ENCODE peak calls at places on chromosomes 6 and 20, in nine cellular contexts. One of them, this sample, is unnamed.

GRCh38 chr20:63538204-63539091 is 1.3 kb upstream of the PTK6 start:
- DNase-seq in fibroblast of villous mesenchyme: no peak
- DNase-seq in A549: peak
- DNase-seq in upper lobe of right lung: peak
- DNase-seq in ovary: no peak
- DNase-seq in mammary epithelial cell: no peak
- DNase-seq in CD8-positive, alpha-beta T cell: no peak
- DNase-seq in AG09309: no peak
- DNase-seq in adrenal gland: no peak
- DNase-seq in this sample: no peak

GRCh38 chr20:13008761-13009681 is at the start of gene SPTLC3:
- DNase-seq in adrenal gland: peak
- DNase-seq in A549: no peak
- DNase-seq in AG09309: peak
- DNase-seq in ovary: peak
- DNase-seq in mammary epithelial cell: peak
- DNase-seq in fibroblast of villous mesenchyme: peak
- DNase-seq in CD8-positive, alpha-beta T cell: no peak
- DNase-seq in upper lobe of right lung: no peak
- DNase-seq in this sample: peak

GRCh38 chr20:4730782-4731181 is 9.1 kb downstream of the PRND start:
- DNase-seq in CD8-positive, alpha-beta T cell: no peak
- DNase-seq in upper lobe of right lung: no peak
- DNase-seq in ovary: peak
- DNase-seq in A549: no peak
- DNase-seq in AG09309: no peak
- DNase-seq in mammary epithelial cell: no peak
- DNase-seq in adrenal gland: no peak
- DNase-seq in fibroblast of villous mesenchyme: peak
- DNase-seq in this sample: no peak

GRCh38 chr6:162899148-162899547 is 171.4 kb downstream of the PACRG start:
- DNase-seq in AG09309: no peak
- DNase-seq in upper lobe of right lung: no peak
- DNase-seq in adrenal gland: no peak
- DNase-seq in ovary: no peak
- DNase-seq in fibroblast of villous mesenchyme: no peak
- DNase-seq in A549: no peak
- DNase-seq in CD8-positive, alpha-beta T cell: no peak
- DNase-seq in mammary epithelial cell: no peak
- DNase-seq in this sample: no peak

GRCh38 chr6:156589281-156589680 is 187.9 kb upstream of the ARID1B start:
- DNase-seq in ovary: no peak
- DNase-seq in upper lobe of right lung: no peak
- DNase-seq in A549: no peak
- DNase-seq in fibroblast of villous mesenchyme: peak
- DNase-seq in CD8-positive, alpha-beta T cell: no peak
- DNase-seq in adrenal gland: no peak
- DNase-seq in mammary epithelial cell: peak
- DNase-seq in AG09309: peak
- DNase-seq in this sample: peak

GRCh38 chr6:122491915-122492537 is 20.4 kb upstream of the SERINC1 start:
- DNase-seq in fibroblast of villous mesenchyme: peak
- DNase-seq in upper lobe of right lung: peak
- DNase-seq in AG09309: peak
- DNase-seq in A549: peak
- DNase-seq in mammary epithelial cell: peak
- DNase-seq in adrenal gland: peak
- DNase-seq in ovary: peak
- DNase-seq in CD8-positive, alpha-beta T cell: peak
- DNase-seq in this sample: peak

GRCh38 chr6:107637914-107638313 is 148.0 kb downstream of the SOBP start:
- DNase-seq in upper lobe of right lung: no peak
- DNase-seq in ovary: no peak
- DNase-seq in AG09309: no peak
- DNase-seq in fibroblast of villous mesenchyme: no peak
- DNase-seq in mammary epithelial cell: no peak
- DNase-seq in CD8-positive, alpha-beta T cell: no peak
- DNase-seq in A549: no peak
- DNase-seq in adrenal gland: no peak
- DNase-seq in this sample: no peak

GRCh38 chr6:996271-996852 is 303.4 kb upstream of the EXOC2 start:
- DNase-seq in AG09309: no peak
- DNase-seq in ovary: no peak
- DNase-seq in mammary epithelial cell: no peak
- DNase-seq in upper lobe of right lung: no peak
- DNase-seq in fibroblast of villous mesenchyme: no peak
- DNase-seq in A549: no peak
- DNase-seq in CD8-positive, alpha-beta T cell: no peak
- DNase-seq in adrenal gland: no peak
- DNase-seq in this sample: no peak

GRCh38 chr6:132252113-132252512 is 149.2 kb downstream of the MOXD1 start:
- DNase-seq in upper lobe of right lung: no peak
- DNase-seq in AG09309: no peak
- DNase-seq in fibroblast of villous mesenchyme: no peak
- DNase-seq in A549: no peak
- DNase-seq in ovary: no peak
- DNase-seq in adrenal gland: no peak
- DNase-seq in CD8-positive, alpha-beta T cell: no peak
- DNase-seq in mammary epithelial cell: peak
- DNase-seq in this sample: no peak

GRCh38 chr6:44002071-44002590 is 125.1 kb downstream of the MRPL14 start:
- DNase-seq in fibroblast of villous mesenchyme: no peak
- DNase-seq in A549: no peak
- DNase-seq in mammary epithelial cell: no peak
- DNase-seq in CD8-positive, alpha-beta T cell: no peak
- DNase-seq in AG09309: no peak
- DNase-seq in upper lobe of right lung: peak
- DNase-seq in adrenal gland: no peak
- DNase-seq in ovary: no peak
- DNase-seq in this sample: no peak

GRCh38 chr6:157755752-157756411 is 67.2 kb upstream of the SNX9 start:
- DNase-seq in A549: no peak
- DNase-seq in fibroblast of villous mesenchyme: no peak
- DNase-seq in adrenal gland: no peak
- DNase-seq in upper lobe of right lung: no peak
- DNase-seq in ovary: no peak
- DNase-seq in CD8-positive, alpha-beta T cell: no peak
- DNase-seq in AG09309: no peak
- DNase-seq in mammary epithelial cell: no peak
- DNase-seq in this sample: no peak

GRCh38 chr6:169171951-169172350 is 81.7 kb downstream of the THBS2 start:
- DNase-seq in upper lobe of right lung: no peak
- DNase-seq in A549: no peak
- DNase-seq in mammary epithelial cell: peak
- DNase-seq in AG09309: peak
- DNase-seq in adrenal gland: no peak
- DNase-seq in ovary: no peak
- DNase-seq in fibroblast of villous mesenchyme: peak
- DNase-seq in CD8-positive, alpha-beta T cell: no peak
- DNase-seq in this sample: no peak

GRCh38 chr6:1063671-1064355 is 248.1 kb upstream of the FOXQ1 start:
- DNase-seq in adrenal gland: no peak
- DNase-seq in fibroblast of villous mesenchyme: no peak
- DNase-seq in CD8-positive, alpha-beta T cell: no peak
- DNase-seq in ovary: no peak
- DNase-seq in upper lobe of right lung: no peak
- DNase-seq in AG09309: peak
- DNase-seq in A549: no peak
- DNase-seq in mammary epithelial cell: peak
- DNase-seq in this sample: no peak

GRCh38 chr20:667351-668034 is 8.1 kb downstream of the SCRT2 start:
- DNase-seq in upper lobe of right lung: peak
- DNase-seq in AG09309: no peak
- DNase-seq in adrenal gland: no peak
- DNase-seq in CD8-positive, alpha-beta T cell: peak
- DNase-seq in A549: peak
- DNase-seq in ovary: no peak
- DNase-seq in fibroblast of villous mesenchyme: peak
- DNase-seq in mammary epithelial cell: no peak
- DNase-seq in this sample: no peak

GRCh38 chr20:38164624-38165088 is 414 bp downstream of the TGM2 start:
- DNase-seq in mammary epithelial cell: no peak
- DNase-seq in adrenal gland: no peak
- DNase-seq in upper lobe of right lung: no peak
- DNase-seq in CD8-positive, alpha-beta T cell: no peak
- DNase-seq in AG09309: no peak
- DNase-seq in ovary: peak
- DNase-seq in A549: no peak
- DNase-seq in fibroblast of villous mesenchyme: no peak
- DNase-seq in this sample: no peak

GRCh38 chr6:87482382-87482781 is 9.6 kb downstream of the SLC35A1 start:
- DNase-seq in mammary epithelial cell: no peak
- DNase-seq in ovary: no peak
- DNase-seq in fibroblast of villous mesenchyme: peak
- DNase-seq in upper lobe of right lung: no peak
- DNase-seq in A549: no peak
- DNase-seq in CD8-positive, alpha-beta T cell: no peak
- DNase-seq in adrenal gland: no peak
- DNase-seq in AG09309: no peak
- DNase-seq in this sample: no peak

DNA sequence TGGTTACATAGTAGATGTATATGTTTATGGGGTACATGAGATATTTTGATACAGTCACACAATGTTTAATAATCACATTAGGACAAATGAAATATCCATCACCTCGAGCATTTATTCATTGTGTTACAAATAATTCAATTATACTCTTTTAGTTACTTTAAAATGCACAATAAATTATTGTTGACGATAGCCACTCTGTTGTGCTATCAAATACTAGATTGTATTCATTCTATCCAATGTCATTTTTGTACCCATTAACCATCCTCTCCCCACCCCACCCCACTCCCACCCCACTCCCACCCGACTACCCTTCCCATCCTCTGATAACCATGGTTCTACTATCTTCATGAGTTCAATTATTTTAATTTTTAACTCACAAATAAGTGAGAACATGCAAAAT is 585.4 kb downstream of the CDH26 start:
- DNase-seq in CD8-positive, alpha-beta T cell: no peak
- DNase-seq in AG09309: no peak
- DNase-seq in upper lobe of right lung: no peak
- DNase-seq in adrenal gland: no peak
- DNase-seq in ovary: no peak
- DNase-seq in fibroblast of villous mesenchyme: no peak
- DNase-seq in A549: no peak
- DNase-seq in mammary epithelial cell: no peak
- DNase-seq in this sample: no peak
- TF ChIP-seq CTCF in CD8-positive, alpha-beta T cell: no peak
- TF ChIP-seq CTCF in AG09309: no peak
- TF ChIP-seq CTCF in upper lobe of right lung: no peak
- TF ChIP-seq CTCF in adrenal gland: no peak
- TF ChIP-seq CTCF in ovary: no peak
- TF ChIP-seq CTCF in fibroblast of villous mesenchyme: no peak
- TF ChIP-seq CTCF in A549: no peak
- TF ChIP-seq CTCF in mammary epithelial cell: no peak
- TF ChIP-seq CTCF in this sample: no peak

GRCh38 chr6:32637219-32637880 is at the start of gene HLA-DQA1:
- DNase-seq in ovary: no peak
- DNase-seq in adrenal gland: no peak
- DNase-seq in A549: no peak
- DNase-seq in upper lobe of right lung: no peak
- DNase-seq in mammary epithelial cell: peak
- DNase-seq in CD8-positive, alpha-beta T cell: no peak
- DNase-seq in fibroblast of villous mesenchyme: no peak
- DNase-seq in AG09309: no peak
- DNase-seq in this sample: no peak
- H3K4me3 ChIP-seq in ovary: no peak
- H3K4me3 ChIP-seq in adrenal gland: no peak
- H3K4me3 ChIP-seq in A549: no peak
- H3K4me3 ChIP-seq in upper lobe of right lung: peak
- H3K4me3 ChIP-seq in mammary epithelial cell: no peak
- H3K4me3 ChIP-seq in CD8-positive, alpha-beta T cell: no peak
- H3K4me3 ChIP-seq in fibroblast of villous mesenchyme: no peak
- H3K4me3 ChIP-seq in AG09309: no peak
- H3K4me3 ChIP-seq in this sample: no peak

DNA sequence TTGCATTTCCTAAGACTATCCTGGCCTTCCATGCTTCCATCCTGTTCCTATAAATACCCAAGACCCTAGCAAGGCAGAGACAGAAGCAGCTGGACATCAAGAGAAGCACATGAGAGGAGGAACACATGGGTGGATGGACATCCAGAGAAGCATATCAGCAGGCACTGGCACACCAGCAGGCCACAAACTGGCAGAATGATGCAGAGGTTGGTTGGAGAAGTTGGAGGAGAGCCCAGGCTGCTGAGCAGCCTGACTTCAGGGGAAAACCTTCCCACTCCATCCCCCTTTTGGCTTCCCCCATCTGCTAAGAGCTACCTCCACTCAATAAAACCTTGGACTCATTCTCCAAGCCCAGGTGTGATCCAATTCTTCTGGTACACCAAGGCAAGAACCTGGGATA is 332.5 kb downstream of the FRK start:
- DNase-seq in fibroblast of villous mesenchyme: no peak
- DNase-seq in AG09309: no peak
- DNase-seq in CD8-positive, alpha-beta T cell: no peak
- DNase-seq in adrenal gland: no peak
- DNase-seq in ovary: no peak
- DNase-seq in upper lobe of right lung: no peak
- DNase-seq in mammary epithelial cell: no peak
- DNase-seq in A549: no peak
- DNase-seq in this sample: no peak
- TF ChIP-seq CTCF in fibroblast of villous mesenchyme: no peak
- TF ChIP-seq CTCF in AG09309: no peak
- TF ChIP-seq CTCF in CD8-positive, alpha-beta T cell: no peak
- TF ChIP-seq CTCF in adrenal gland: no peak
- TF ChIP-seq CTCF in ovary: no peak
- TF ChIP-seq CTCF in upper lobe of right lung: no peak
- TF ChIP-seq CTCF in mammary epithelial cell: no peak
- TF ChIP-seq CTCF in A549: no peak
- TF ChIP-seq CTCF in this sample: no peak

GRCh38 chr20:15257471-15257870 is 920.1 kb upstream of the FLRT3 start:
- DNase-seq in mammary epithelial cell: no peak
- DNase-seq in adrenal gland: no peak
- DNase-seq in CD8-positive, alpha-beta T cell: no peak
- DNase-seq in ovary: no peak
- DNase-seq in AG09309: no peak
- DNase-seq in upper lobe of right lung: no peak
- DNase-seq in fibroblast of villous mesenchyme: no peak
- DNase-seq in A549: no peak
- DNase-seq in this sample: no peak

GRCh38 chr20:15253431-15253830 is 916.0 kb upstream of the FLRT3 start:
- DNase-seq in ovary: no peak
- DNase-seq in mammary epithelial cell: no peak
- DNase-seq in AG09309: no peak
- DNase-seq in upper lobe of right lung: no peak
- DNase-seq in adrenal gland: no peak
- DNase-seq in A549: no peak
- DNase-seq in CD8-positive, alpha-beta T cell: no peak
- DNase-seq in fibroblast of villous mesenchyme: no peak
- DNase-seq in this sample: no peak

GRCh38 chr20:15252289-15252688 is 914.9 kb upstream of the FLRT3 start:
- DNase-seq in upper lobe of right lung: no peak
- DNase-seq in mammary epithelial cell: no peak
- DNase-seq in A549: no peak
- DNase-seq in ovary: no peak
- DNase-seq in adrenal gland: no peak
- DNase-seq in fibroblast of villous mesenchyme: no peak
- DNase-seq in CD8-positive, alpha-beta T cell: no peak
- DNase-seq in AG09309: no peak
- DNase-seq in this sample: no peak

DNA sequence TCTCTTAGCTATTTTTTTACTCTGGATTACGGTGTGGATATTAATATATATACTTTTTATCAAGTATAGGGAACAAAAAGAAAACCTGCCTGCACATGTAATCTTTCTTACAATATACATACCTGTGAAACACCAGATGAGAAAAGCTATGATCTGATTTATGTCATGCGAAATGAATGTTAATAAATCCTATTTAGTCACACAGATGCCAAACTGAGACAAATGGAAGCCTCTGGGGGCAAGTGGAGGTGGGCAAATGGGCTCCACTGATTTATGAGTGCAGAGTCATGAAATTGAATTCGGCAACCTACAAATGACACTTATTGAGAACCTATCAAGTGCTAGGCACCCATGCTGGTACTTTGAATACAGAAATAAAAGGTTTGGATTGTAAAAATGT is 919.7 kb upstream of the FLRT3 start:
- DNase-seq in AG09309: no peak
- DNase-seq in CD8-positive, alpha-beta T cell: no peak
- DNase-seq in fibroblast of villous mesenchyme: no peak
- DNase-seq in upper lobe of right lung: no peak
- DNase-seq in mammary epithelial cell: no peak
- DNase-seq in A549: no peak
- DNase-seq in ovary: no peak
- DNase-seq in adrenal gland: no peak
- DNase-seq in this sample: no peak
- H3K4me3 ChIP-seq in AG09309: no peak
- H3K4me3 ChIP-seq in CD8-positive, alpha-beta T cell: no peak
- H3K4me3 ChIP-seq in fibroblast of villous mesenchyme: no peak
- H3K4me3 ChIP-seq in upper lobe of right lung: no peak
- H3K4me3 ChIP-seq in mammary epithelial cell: no peak
- H3K4me3 ChIP-seq in A549: no peak
- H3K4me3 ChIP-seq in ovary: no peak
- H3K4me3 ChIP-seq in adrenal gland: no peak
- H3K4me3 ChIP-seq in this sample: no peak